ENCODE peak calls at places on chromosomes 7 and 10, in seven cellular contexts. One of them, this sample, is unnamed.
A peak's percentile ranks its signal among the peaks of the same experiment; 100 is the strongest.

GRCh38 chr10:86523348-86523747 is 1.8 kb upstream of the WAPL start:
- DNase-seq in PC-3: peak; percentile 43
- DNase-seq in hippocampal formation: no peak
- DNase-seq in fibroblast of mammary gland: peak; percentile 51
- DNase-seq in naive B cell: no peak
- DNase-seq in MM.1S: no peak
- DNase-seq in activated CD4-positive, alpha-beta T cell treated with anti-CD3 and anti-CD28 coated beads for 24 hours: no peak
- DNase-seq in this sample: no peak

GRCh38 chr10:260819-261429 is 125.7 kb downstream of the ZMYND11 start:
- DNase-seq in hippocampal formation: no peak
- DNase-seq in fibroblast of mammary gland: no peak
- DNase-seq in naive B cell: peak; percentile 34
- DNase-seq in PC-3: no peak
- DNase-seq in activated CD4-positive, alpha-beta T cell treated with anti-CD3 and anti-CD28 coated beads for 24 hours: no peak
- DNase-seq in MM.1S: no peak
- DNase-seq in this sample: no peak

GRCh38 chr10:47297796-47298540 is 2.0 kb upstream of the GDF10 start:
- DNase-seq in MM.1S: no peak
- DNase-seq in activated CD4-positive, alpha-beta T cell treated with anti-CD3 and anti-CD28 coated beads for 24 hours: no peak
- DNase-seq in naive B cell: no peak
- DNase-seq in fibroblast of mammary gland: no peak
- DNase-seq in hippocampal formation: no peak
- DNase-seq in PC-3: no peak
- DNase-seq in this sample: no peak

GRCh38 chr10:93701903-93702277 is 502 bp downstream of the FRA10AC1 start:
- DNase-seq in fibroblast of mammary gland: peak; percentile 56
- DNase-seq in MM.1S: no peak
- DNase-seq in activated CD4-positive, alpha-beta T cell treated with anti-CD3 and anti-CD28 coated beads for 24 hours: no peak
- DNase-seq in PC-3: peak; percentile 4
- DNase-seq in hippocampal formation: no peak
- DNase-seq in naive B cell: no peak
- DNase-seq in this sample: peak; percentile 21

GRCh38 chr7:112410087-112410486 is 40.2 kb upstream of the IFRD1 start:
- DNase-seq in MM.1S: no peak
- DNase-seq in hippocampal formation: no peak
- DNase-seq in fibroblast of mammary gland: no peak
- DNase-seq in activated CD4-positive, alpha-beta T cell treated with anti-CD3 and anti-CD28 coated beads for 24 hours: no peak
- DNase-seq in naive B cell: no peak
- DNase-seq in PC-3: peak; percentile 37
- DNase-seq in this sample: no peak

GRCh38 chr7:15784694-15785030 is 98.2 kb upstream of the MEOX2 start:
- DNase-seq in hippocampal formation: no peak
- DNase-seq in PC-3: no peak
- DNase-seq in activated CD4-positive, alpha-beta T cell treated with anti-CD3 and anti-CD28 coated beads for 24 hours: no peak
- DNase-seq in MM.1S: no peak
- DNase-seq in fibroblast of mammary gland: no peak
- DNase-seq in naive B cell: no peak
- DNase-seq in this sample: no peak

GRCh38 chr7:86708334-86708733 is 64.6 kb downstream of the GRM3 start:
- DNase-seq in MM.1S: no peak
- DNase-seq in hippocampal formation: peak; percentile 76
- DNase-seq in naive B cell: no peak
- DNase-seq in activated CD4-positive, alpha-beta T cell treated with anti-CD3 and anti-CD28 coated beads for 24 hours: no peak
- DNase-seq in PC-3: no peak
- DNase-seq in fibroblast of mammary gland: no peak
- DNase-seq in this sample: no peak

GRCh38 chr7:30241767-30242166 is 42.6 kb upstream of the ZNRF2 start:
- DNase-seq in PC-3: peak; percentile 75
- DNase-seq in naive B cell: no peak
- DNase-seq in fibroblast of mammary gland: no peak
- DNase-seq in MM.1S: no peak
- DNase-seq in hippocampal formation: no peak
- DNase-seq in activated CD4-positive, alpha-beta T cell treated with anti-CD3 and anti-CD28 coated beads for 24 hours: no peak
- DNase-seq in this sample: no peak

GRCh38 chr10:121167534-121168243 is 316.5 kb downstream of the WDR11 start:
- DNase-seq in naive B cell: no peak
- DNase-seq in hippocampal formation: no peak
- DNase-seq in fibroblast of mammary gland: no peak
- DNase-seq in PC-3: no peak
- DNase-seq in MM.1S: peak; percentile 13
- DNase-seq in activated CD4-positive, alpha-beta T cell treated with anti-CD3 and anti-CD28 coated beads for 24 hours: no peak
- DNase-seq in this sample: peak; percentile 34

GRCh38 chr10:14873090-14873760 is 5.4 kb upstream of the SUV39H2 start:
- DNase-seq in PC-3: peak; percentile 47
- DNase-seq in activated CD4-positive, alpha-beta T cell treated with anti-CD3 and anti-CD28 coated beads for 24 hours: no peak
- DNase-seq in fibroblast of mammary gland: peak; percentile 58
- DNase-seq in hippocampal formation: no peak
- DNase-seq in MM.1S: no peak
- DNase-seq in naive B cell: no peak
- DNase-seq in this sample: no peak

GRCh38 chr7:143303733-143304132 is 12.2 kb upstream of the CLCN1 start:
- DNase-seq in PC-3: no peak
- DNase-seq in hippocampal formation: no peak
- DNase-seq in naive B cell: no peak
- DNase-seq in MM.1S: no peak
- DNase-seq in activated CD4-positive, alpha-beta T cell treated with anti-CD3 and anti-CD28 coated beads for 24 hours: no peak
- DNase-seq in fibroblast of mammary gland: no peak
- DNase-seq in this sample: no peak

GRCh38 chr10:5614081-5614721 is 52.2 kb downstream of the ASB13 start:
- DNase-seq in naive B cell: no peak
- DNase-seq in fibroblast of mammary gland: peak; percentile 63
- DNase-seq in MM.1S: no peak
- DNase-seq in activated CD4-positive, alpha-beta T cell treated with anti-CD3 and anti-CD28 coated beads for 24 hours: no peak
- DNase-seq in PC-3: peak; percentile 38
- DNase-seq in hippocampal formation: no peak
- DNase-seq in this sample: no peak

GRCh38 chr10:24277771-24278518 is 69.0 kb downstream of the KIAA1217 start:
- DNase-seq in hippocampal formation: no peak
- DNase-seq in PC-3: no peak
- DNase-seq in naive B cell: no peak
- DNase-seq in activated CD4-positive, alpha-beta T cell treated with anti-CD3 and anti-CD28 coated beads for 24 hours: no peak
- DNase-seq in fibroblast of mammary gland: peak; percentile 33
- DNase-seq in MM.1S: no peak
- DNase-seq in this sample: no peak

GRCh38 chr7:78751253-78751652 is 702.2 kb downstream of the MAGI2 start:
- DNase-seq in PC-3: no peak
- DNase-seq in naive B cell: no peak
- DNase-seq in activated CD4-positive, alpha-beta T cell treated with anti-CD3 and anti-CD28 coated beads for 24 hours: no peak
- DNase-seq in MM.1S: no peak
- DNase-seq in hippocampal formation: no peak
- DNase-seq in fibroblast of mammary gland: no peak
- DNase-seq in this sample: no peak

GRCh38 chr7:114422478-114423217 is 8.0 kb downstream of the FOXP2 start:
- DNase-seq in PC-3: peak; percentile 19
- DNase-seq in hippocampal formation: no peak
- DNase-seq in naive B cell: no peak
- DNase-seq in activated CD4-positive, alpha-beta T cell treated with anti-CD3 and anti-CD28 coated beads for 24 hours: no peak
- DNase-seq in fibroblast of mammary gland: no peak
- DNase-seq in MM.1S: no peak
- DNase-seq in this sample: no peak

GRCh38 chr7:149723082-149723767 is 50.2 kb downstream of the ZNF467 start:
- DNase-seq in PC-3: no peak
- DNase-seq in naive B cell: no peak
- DNase-seq in MM.1S: no peak
- DNase-seq in fibroblast of mammary gland: no peak
- DNase-seq in hippocampal formation: no peak
- DNase-seq in activated CD4-positive, alpha-beta T cell treated with anti-CD3 and anti-CD28 coated beads for 24 hours: no peak
- DNase-seq in this sample: no peak

GRCh38 chr10:35784751-35785150 is 142.7 kb upstream of the FZD8 start:
- DNase-seq in naive B cell: no peak
- DNase-seq in MM.1S: no peak
- DNase-seq in activated CD4-positive, alpha-beta T cell treated with anti-CD3 and anti-CD28 coated beads for 24 hours: no peak
- DNase-seq in hippocampal formation: no peak
- DNase-seq in PC-3: peak; percentile 41
- DNase-seq in fibroblast of mammary gland: no peak
- DNase-seq in this sample: no peak

GRCh38 chr7:42077276-42078135 is 159.5 kb downstream of the GLI3 start:
- DNase-seq in activated CD4-positive, alpha-beta T cell treated with anti-CD3 and anti-CD28 coated beads for 24 hours: no peak
- DNase-seq in MM.1S: no peak
- DNase-seq in fibroblast of mammary gland: no peak
- DNase-seq in naive B cell: no peak
- DNase-seq in PC-3: no peak
- DNase-seq in hippocampal formation: no peak
- DNase-seq in this sample: no peak

GRCh38 chr10:21523557-21524008 is 1.9 kb downstream of the SKIDA1 start:
- DNase-seq in naive B cell: no peak
- DNase-seq in MM.1S: no peak
- DNase-seq in PC-3: no peak
- DNase-seq in hippocampal formation: no peak
- DNase-seq in fibroblast of mammary gland: peak; percentile 56
- DNase-seq in activated CD4-positive, alpha-beta T cell treated with anti-CD3 and anti-CD28 coated beads for 24 hours: no peak
- DNase-seq in this sample: no peak

GRCh38 chr7:131927770-131928169 is 371.3 kb upstream of the PODXL start:
- DNase-seq in activated CD4-positive, alpha-beta T cell treated with anti-CD3 and anti-CD28 coated beads for 24 hours: no peak
- DNase-seq in hippocampal formation: no peak
- DNase-seq in PC-3: no peak
- DNase-seq in fibroblast of mammary gland: no peak
- DNase-seq in MM.1S: no peak
- DNase-seq in naive B cell: no peak
- DNase-seq in this sample: no peak

GRCh38 chr10:11058965-11059364 is 41.3 kb downstream of the CELF2 start:
- DNase-seq in hippocampal formation: no peak
- DNase-seq in PC-3: no peak
- DNase-seq in naive B cell: no peak
- DNase-seq in activated CD4-positive, alpha-beta T cell treated with anti-CD3 and anti-CD28 coated beads for 24 hours: no peak
- DNase-seq in MM.1S: no peak
- DNase-seq in fibroblast of mammary gland: peak; percentile 88
- DNase-seq in this sample: no peak

GRCh38 chr10:47252093-47252780 is 47.8 kb upstream of the GDF10 start:
- DNase-seq in activated CD4-positive, alpha-beta T cell treated with anti-CD3 and anti-CD28 coated beads for 24 hours: no peak
- DNase-seq in fibroblast of mammary gland: no peak
- DNase-seq in hippocampal formation: no peak
- DNase-seq in PC-3: no peak
- DNase-seq in naive B cell: no peak
- DNase-seq in MM.1S: no peak
- DNase-seq in this sample: no peak

GRCh38 chr7:128904381-128905197 is 5.9 kb downstream of the KCP start:
- DNase-seq in MM.1S: peak; percentile 86
- DNase-seq in activated CD4-positive, alpha-beta T cell treated with anti-CD3 and anti-CD28 coated beads for 24 hours: peak; percentile 24
- DNase-seq in naive B cell: peak; percentile 71
- DNase-seq in PC-3: peak; percentile 68
- DNase-seq in fibroblast of mammary gland: peak; percentile 57
- DNase-seq in hippocampal formation: no peak
- DNase-seq in this sample: no peak

GRCh38 chr10:47025540-47026300 is 114.5 kb downstream of the PTPN20 start:
- DNase-seq in hippocampal formation: no peak
- DNase-seq in MM.1S: no peak
- DNase-seq in naive B cell: no peak
- DNase-seq in PC-3: peak; percentile 27
- DNase-seq in activated CD4-positive, alpha-beta T cell treated with anti-CD3 and anti-CD28 coated beads for 24 hours: no peak
- DNase-seq in fibroblast of mammary gland: peak; percentile 65
- DNase-seq in this sample: no peak

GRCh38 chr10:22427890-22428571 is 82.7 kb downstream of the SPAG6 start:
- DNase-seq in MM.1S: no peak
- DNase-seq in hippocampal formation: no peak
- DNase-seq in activated CD4-positive, alpha-beta T cell treated with anti-CD3 and anti-CD28 coated beads for 24 hours: no peak
- DNase-seq in fibroblast of mammary gland: peak; percentile 99
- DNase-seq in naive B cell: no peak
- DNase-seq in PC-3: peak; percentile 87
- DNase-seq in this sample: no peak

GRCh38 chr10:129964611-129965417 is 740 bp upstream of the EBF3 start:
- DNase-seq in fibroblast of mammary gland: no peak
- DNase-seq in naive B cell: no peak
- DNase-seq in MM.1S: no peak
- DNase-seq in activated CD4-positive, alpha-beta T cell treated with anti-CD3 and anti-CD28 coated beads for 24 hours: no peak
- DNase-seq in PC-3: no peak
- DNase-seq in hippocampal formation: no peak
- DNase-seq in this sample: no peak

GRCh38 chr10:93471110-93471651 is 11.0 kb downstream of the MYOF start:
- DNase-seq in activated CD4-positive, alpha-beta T cell treated with anti-CD3 and anti-CD28 coated beads for 24 hours: no peak
- DNase-seq in naive B cell: no peak
- DNase-seq in PC-3: peak; percentile 94
- DNase-seq in hippocampal formation: no peak
- DNase-seq in MM.1S: no peak
- DNase-seq in fibroblast of mammary gland: peak; percentile 99
- DNase-seq in this sample: no peak

GRCh38 chr10:131738396-131738735 is 162.4 kb upstream of the PPP2R2D start:
- DNase-seq in naive B cell: no peak
- DNase-seq in activated CD4-positive, alpha-beta T cell treated with anti-CD3 and anti-CD28 coated beads for 24 hours: no peak
- DNase-seq in MM.1S: no peak
- DNase-seq in PC-3: no peak
- DNase-seq in fibroblast of mammary gland: no peak
- DNase-seq in hippocampal formation: no peak
- DNase-seq in this sample: no peak

GRCh38 chr10:108812296-108812695 is 1111.0 kb downstream of the XPNPEP1 start:
- DNase-seq in fibroblast of mammary gland: no peak
- DNase-seq in activated CD4-positive, alpha-beta T cell treated with anti-CD3 and anti-CD28 coated beads for 24 hours: no peak
- DNase-seq in MM.1S: no peak
- DNase-seq in PC-3: no peak
- DNase-seq in hippocampal formation: no peak
- DNase-seq in naive B cell: no peak
- DNase-seq in this sample: no peak

GRCh38 chr10:101839421-101840063 is 4.1 kb downstream of the KCNIP2 start:
- DNase-seq in MM.1S: no peak
- DNase-seq in PC-3: peak; percentile 2
- DNase-seq in hippocampal formation: no peak
- DNase-seq in activated CD4-positive, alpha-beta T cell treated with anti-CD3 and anti-CD28 coated beads for 24 hours: peak; percentile 36
- DNase-seq in naive B cell: peak; percentile 71
- DNase-seq in fibroblast of mammary gland: peak; percentile 26
- DNase-seq in this sample: peak; percentile 59